ENCODE peak calls at places on chromosome 15, in ten cellular contexts. O is neural progenitor cell; M is GM12865; W is CD8-positive, alpha-beta memory T cell; C is thoracic aorta; Q is heart right ventricle; T is CD8-positive, alpha-beta T cell; E is fibroblast of mammary gland; J is PC-3; Z is SJSA1. U is an unnamed sample.

GRCh38 chr15:26937134-26937533 is 33.8 kb upstream of the GABRG3 start:
- DNase-seq in O (no peak), M (no peak), W (no peak), C (no peak), Q (no peak), T (no peak), E (no peak), J (no peak), Z (no peak), U (no peak)

GRCh38 chr15:92394327-92395175 is 870 bp downstream of the ST8SIA2 start:
- DNase-seq in O (peak; percentile 74), M (no peak), W (no peak), C (no peak), Q (no peak), T (no peak), E (no peak), J (no peak), Z (no peak), U (no peak)

GRCh38 chr15:38461089-38461833 is 7.3 kb downstream of the FAM98B start:
- DNase-seq in O (no peak), M (peak; percentile 42), W (no peak), C (no peak), Q (no peak), T (no peak), E (peak; percentile 24), J (peak; percentile 15), Z (no peak), U (no peak)

GRCh38 chr15:98567951-98568350 is 80.4 kb upstream of the IGF1R start:
- DNase-seq in O (no peak), M (no peak), W (no peak), C (no peak), Q (no peak), T (no peak), E (no peak), J (no peak), Z (peak; percentile 74), U (no peak)

GRCh38 chr15:65384895-65385867 is 7.4 kb upstream of the IGDCC3 start:
- DNase-seq in O (peak; percentile 95), M (peak; percentile 85), W (peak; percentile 68), C (peak; percentile 51), Q (peak; percentile 90), T (peak; percentile 69), E (peak; percentile 79), J (peak; percentile 85), Z (peak; percentile 80), U (peak; percentile 85)

GRCh38 chr15:48281674-48282073 is 49.6 kb upstream of the DUT start:
- DNase-seq in O (no peak), M (no peak), W (no peak), C (no peak), Q (no peak), T (no peak), E (no peak), J (no peak), Z (no peak), U (no peak)

GRCh38 chr15:38414351-38414750 is 39.6 kb upstream of the FAM98B start:
- DNase-seq in O (peak; percentile 64), M (peak; percentile 35), W (no peak), C (peak; percentile 7), Q (peak; percentile 66), T (no peak), E (peak; percentile 84), J (peak; percentile 76), Z (peak; percentile 65), U (peak; percentile 67)

GRCh38 chr15:91655891-91656290 is 197.6 kb upstream of the SLCO3A1 start:
- DNase-seq in O (no peak), M (no peak), W (no peak), C (no peak), Q (no peak), T (peak; percentile 18), E (no peak), J (no peak), Z (no peak), U (no peak)

GRCh38 chr15:70447927-70448698 is 315.2 kb downstream of the UACA start:
- DNase-seq in O (no peak), M (no peak), W (peak; percentile 14), C (no peak), Q (peak; percentile 21), T (peak; percentile 31), E (no peak), J (no peak), Z (no peak), U (no peak)

GRCh38 chr15:53833134-53833624 is 73.7 kb upstream of the WDR72 start:
- DNase-seq in O (no peak), M (no peak), W (no peak), C (no peak), Q (peak; percentile 47), T (no peak), E (peak; percentile 3), J (no peak), Z (no peak), U (peak; percentile 67)

GRCh38 chr15:62653122-62653521 is 389.4 kb upstream of the TPM1 start:
- DNase-seq in O (no peak), M (no peak), W (no peak), C (no peak), Q (no peak), T (no peak), E (no peak), J (no peak), Z (no peak), U (no peak)

GRCh38 chr15:98480858-98481257 is 167.5 kb upstream of the IGF1R start:
- DNase-seq in O (no peak), M (no peak), W (no peak), C (no peak), Q (no peak), T (no peak), E (no peak), J (no peak), Z (no peak), U (no peak)

GRCh38 chr15:36589971-36590370 is 10.5 kb downstream of the CDIN1 start:
- DNase-seq in O (no peak), M (no peak), W (no peak), C (no peak), Q (no peak), T (no peak), E (peak; percentile 32), J (peak; percentile 94), Z (no peak), U (no peak)

GRCh38 chr15:39623550-39623931 is 42.7 kb downstream of the THBS1 start:
- DNase-seq in O (no peak), M (peak; percentile 95), W (peak; percentile 26), C (no peak), Q (no peak), T (peak; percentile 30), E (no peak), J (no peak), Z (no peak), U (no peak)

GRCh38 chr15:39300451-39301153 is 280.3 kb upstream of the THBS1 start:
- DNase-seq in O (no peak), M (no peak), W (no peak), C (no peak), Q (no peak), T (no peak), E (peak; percentile 69), J (peak; percentile 87), Z (peak; percentile 54), U (no peak)

GRCh38 chr15:80804970-80805495 is 25.9 kb downstream of the CEMIP start:
- DNase-seq in O (no peak), M (no peak), W (no peak), C (no peak), Q (no peak), T (no peak), E (no peak), J (peak; percentile 85), Z (no peak), U (no peak)

DNA sequence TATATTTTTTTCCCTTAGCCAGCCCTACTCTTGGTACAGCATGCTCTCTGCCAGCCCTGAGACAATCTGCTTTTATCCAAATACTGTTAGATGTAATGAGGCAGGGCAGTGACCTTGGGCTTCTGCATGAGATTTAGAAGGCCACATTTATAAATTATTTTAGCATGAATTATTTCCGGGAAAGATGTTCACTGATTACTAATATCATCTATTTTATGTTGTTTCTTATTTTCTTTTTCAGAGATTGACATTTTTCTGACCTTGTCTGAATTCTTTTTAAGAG is 23.1 kb downstream of the CRTC3 start:
- DNase-seq in O (no peak), M (no peak), W (no peak), C (no peak), Q (no peak), T (no peak), E (no peak), J (no peak), Z (no peak), U (no peak)
- H3K4me3 ChIP-seq in O (no peak overlapping the region), M (no peak overlapping the region), W (no peak overlapping the region), C (peak overlapping the region; percentile 19), Q (no peak overlapping the region), T (no peak overlapping the region), E (no peak overlapping the region), J (no peak overlapping the region), Z (no peak overlapping the region), U (no peak overlapping the region)

GRCh38 chr15:72155021-72155621 is 36.9 kb downstream of the SENP8 start:
- DNase-seq in O (no peak), M (no peak), W (no peak), C (peak; percentile 71), Q (peak; percentile 46), T (no peak), E (peak; percentile 8), J (peak; percentile 75), Z (peak; percentile 68), U (peak; percentile 74)
- H3K4me3 ChIP-seq in O (no peak overlapping the region), M (no peak overlapping the region), W (no peak overlapping the region), C (peak overlapping the region; percentile 73), Q (peak overlapping the region; percentile 55), T (no peak overlapping the region), E (peak overlapping the region; percentile 62), J (peak overlapping the region; percentile 73), Z (no peak overlapping the region), U (peak overlapping the region; percentile 49)

GRCh38 chr15:56524915-56525314 is 60.0 kb upstream of the MNS1 start:
- DNase-seq in O (no peak), M (no peak), W (no peak), C (no peak), Q (no peak), T (no peak), E (peak; percentile 62), J (no peak), Z (no peak), U (no peak)
- H3K4me3 ChIP-seq in O (no peak overlapping the region), M (no peak overlapping the region), W (no peak overlapping the region), C (no peak overlapping the region), Q (no peak overlapping the region), T (no peak overlapping the region), E (no peak overlapping the region), J (no peak overlapping the region), Z (no peak overlapping the region), U (no peak overlapping the region)

DNA sequence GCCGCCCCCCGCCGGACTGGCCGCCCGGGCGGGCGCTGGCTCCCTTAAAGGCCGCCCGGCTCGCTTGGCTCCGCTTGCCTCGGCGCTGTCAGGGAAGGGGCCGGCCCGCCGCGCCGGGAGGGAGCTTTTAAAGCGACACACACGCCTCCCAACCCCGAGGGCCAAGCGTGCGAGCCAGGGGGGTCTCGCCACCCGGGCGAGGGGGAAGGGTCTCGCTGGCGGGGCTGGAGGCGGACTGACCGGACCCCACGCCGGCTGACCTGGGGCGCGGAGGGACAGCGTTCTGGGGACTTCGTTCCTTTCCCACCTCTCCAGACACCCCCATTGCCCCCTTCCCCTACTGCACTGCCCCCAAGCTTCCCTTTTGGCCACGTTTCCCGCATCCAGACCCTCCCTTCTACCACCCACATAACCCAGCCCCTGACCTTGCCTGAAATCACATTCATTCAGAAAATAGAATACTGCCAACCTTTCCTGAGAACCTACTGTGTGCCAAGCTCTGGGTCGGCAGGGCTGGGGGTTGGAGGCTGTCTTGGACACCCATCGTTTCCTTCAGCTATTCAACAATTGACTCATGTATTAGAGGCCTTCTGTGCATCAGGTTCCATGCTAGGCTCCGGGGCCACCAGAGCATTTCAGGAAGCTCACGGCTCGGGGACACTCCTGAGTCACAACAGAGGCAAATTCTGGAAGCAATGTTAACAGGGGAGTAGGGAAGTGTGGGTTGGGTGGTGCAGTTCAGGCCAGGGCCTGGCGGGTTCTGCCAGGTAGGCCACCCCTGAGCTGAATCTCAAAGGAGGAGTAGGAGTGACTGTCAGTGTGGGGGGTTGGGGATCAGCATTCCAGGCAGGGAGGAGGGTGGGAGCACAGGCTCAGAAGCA is at the start of gene INSYN1:
- DNase-seq in O (peak; percentile 65), M (no peak), W (no peak), C (no peak), Q (peak; percentile 55), T (no peak), E (peak; percentile 6), J (no peak), Z (no peak), U (peak; percentile 36)
- H3K4me3 ChIP-seq in O (peak within 1 kb of the TSS; percentile 71), M (no peak within 1 kb of the TSS), W (no peak within 1 kb of the TSS), C (peak within 1 kb of the TSS; percentile 89), Q (peak within 1 kb of the TSS; percentile 83), T (no peak within 1 kb of the TSS), E (no peak within 1 kb of the TSS), J (peak within 1 kb of the TSS; percentile 30), Z (peak within 1 kb of the TSS; percentile 27), U (peak within 1 kb of the TSS; percentile 53)